ENCODE peak calls at places on chromosomes 13 and 19, in nine cellular contexts. J is heart right ventricle, M is MCF 10A, C is AG09309, Y is AG09319, U is Caco-2, F is neural crest cell, R is WTC11, Z is endothelial cell. H is an unnamed sample.
A peak's percentile ranks its signal among the peaks of the same experiment; 100 is the strongest.

GRCh38 chr19:28443361-28443760 is 769.6 kb downstream of the UQCRFS1 start:
- DNase-seq in J (no peak), M (no peak), C (no peak), Y (no peak), U (no peak), F (no peak), R (no peak), Z (no peak), H (no peak)

GRCh38 chr13:40680659-40681323 is 14.3 kb upstream of the FOXO1 start:
- DNase-seq in J (no peak), M (no peak), C (no peak), Y (no peak), U (no peak), F (no peak), R (peak; percentile 54), Z (no peak), H (no peak)

GRCh38 chr19:10505583-10506229 is 2.5 kb upstream of the KEAP1 start:
- DNase-seq in J (peak; percentile 75), M (peak; percentile 76), C (no peak), Y (no peak), U (peak; percentile 68), F (peak; percentile 76), R (peak; percentile 90), Z (peak; percentile 80), H (peak; percentile 79)

GRCh38 chr13:48110930-48111721 is 16.2 kb upstream of the MED4 start:
- DNase-seq in J (peak; percentile 39), M (no peak), C (no peak), Y (no peak), U (no peak), F (peak; percentile 13), R (no peak), Z (no peak), H (no peak)

GRCh38 chr19:3543150-3544053 is 4.4 kb downstream of the TEKTIP1 start:
- DNase-seq in J (peak; percentile 51), M (no peak), C (no peak), Y (no peak), U (no peak), F (no peak), R (no peak), Z (no peak), H (no peak)

GRCh38 chr19:54294539-54294938 is 13.6 kb upstream of the LILRB2 start:
- DNase-seq in J (no peak), M (no peak), C (no peak), Y (no peak), U (no peak), F (no peak), R (no peak), Z (no peak), H (no peak)

GRCh38 chr19:1265611-1266115 is 3.5 kb upstream of the CIRBP start:
- DNase-seq in J (peak; percentile 73), M (no peak), C (no peak), Y (no peak), U (no peak), F (no peak), R (no peak), Z (no peak), H (no peak)

GRCh38 chr19:2546128-2547032 is 70.5 kb downstream of the GADD45B start:
- DNase-seq in J (peak; percentile 84), M (no peak), C (no peak), Y (no peak), U (peak; percentile 42), F (peak; percentile 77), R (peak; percentile 67), Z (no peak), H (no peak)

GRCh38 chr13:114140909-114141255 is 8.5 kb upstream of the RASA3 start:
- DNase-seq in J (no peak), M (no peak), C (no peak), Y (no peak), U (no peak), F (no peak), R (peak; percentile 7), Z (no peak), H (no peak)

GRCh38 chr19:47255947-47256687 is at the start of gene CCDC9:
- DNase-seq in J (peak; percentile 95), M (peak; percentile 95), C (peak; percentile 84), Y (peak; percentile 92), U (peak; percentile 99), F (peak; percentile 90), R (peak; percentile 98), Z (peak; percentile 95), H (no peak)

GRCh38 chr19:38319421-38320258 is at the start of gene KCNK6:
- DNase-seq in J (peak; percentile 58), M (no peak), C (no peak), Y (no peak), U (peak; percentile 45), F (peak; percentile 16), R (peak; percentile 66), Z (peak; percentile 38), H (no peak)

GRCh38 chr13:42985312-42986175 is 6.5 kb downstream of the EPSTI1 start:
- DNase-seq in J (peak; percentile 29), M (peak; percentile 30), C (no peak), Y (no peak), U (peak; percentile 11), F (no peak), R (no peak), Z (no peak), H (no peak)

GRCh38 chr13:53200498-53201453 is 172.2 kb downstream of the OLFM4 start:
- DNase-seq in J (peak; percentile 48), M (no peak), C (no peak), Y (no peak), U (no peak), F (peak; percentile 87), R (peak; percentile 90), Z (peak; percentile 92), H (peak; percentile 72)

GRCh38 chr19:42199440-42200115 is 17.9 kb downstream of the DEDD2 start:
- DNase-seq in J (peak; percentile 50), M (peak; percentile 78), C (no peak), Y (no peak), U (no peak), F (no peak), R (peak; percentile 54), Z (no peak), H (peak; percentile 85)

GRCh38 chr19:5172859-5173577 is 167.6 kb downstream of the PTPRS start:
- DNase-seq in J (no peak), M (peak; percentile 95), C (peak; percentile 96), Y (peak; percentile 85), U (no peak), F (no peak), R (no peak), Z (no peak), H (no peak)

GRCh38 chr19:9040131-9040530 is 29.9 kb upstream of the MUC16 start:
- DNase-seq in J (no peak), M (no peak), C (no peak), Y (no peak), U (no peak), F (no peak), R (no peak), Z (no peak), H (no peak)

DNA sequence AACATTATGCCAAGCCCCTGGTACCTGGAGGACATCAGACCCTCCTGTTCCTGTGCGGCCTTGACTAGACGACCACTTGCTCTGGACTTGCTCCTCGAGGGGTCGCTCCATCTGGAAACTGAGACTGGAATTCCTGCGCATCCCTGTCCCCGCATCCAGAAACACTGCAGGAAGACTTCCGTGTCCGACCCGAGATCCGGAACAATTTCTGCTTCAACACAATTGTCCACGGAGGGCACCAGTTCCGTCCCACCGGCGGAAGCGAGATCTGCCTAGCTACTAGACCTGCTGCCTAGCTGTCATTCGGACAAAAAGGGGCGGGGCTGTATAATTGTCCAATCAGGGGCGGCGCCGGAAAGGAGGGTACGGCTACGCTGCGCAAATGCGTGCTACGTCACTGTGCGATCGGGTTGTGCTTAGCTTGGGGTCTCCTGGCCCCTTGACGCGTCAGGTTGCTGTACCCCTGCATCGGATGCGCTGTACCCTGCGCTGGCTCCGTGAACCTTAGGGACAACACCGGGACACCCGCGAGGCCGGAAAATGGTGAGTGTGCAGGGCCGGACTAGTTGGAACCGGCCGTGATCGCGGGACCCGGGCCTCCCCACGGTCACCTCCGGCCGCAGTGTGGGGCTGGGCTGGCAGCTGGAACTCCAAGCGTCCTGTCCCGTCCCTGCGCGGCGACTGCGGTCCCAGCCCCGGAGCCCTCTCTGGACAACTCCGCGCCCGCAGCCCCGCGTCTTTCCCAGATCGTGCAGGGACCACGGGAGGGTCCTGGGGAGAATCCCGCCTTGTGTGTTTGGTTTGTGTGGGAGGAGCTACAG is at the start of the genes ZNF490 and ZNF791:
- DNase-seq in J (peak; percentile 95), M (peak; percentile 99), C (peak; percentile 88), Y (peak; percentile 92), U (peak; percentile 96), F (peak; percentile 96), R (peak; percentile 97), Z (peak; percentile 96), H (peak; percentile 96)
- TF ChIP-seq CTCF in J (no peak), M (no peak), C (no peak), Y (no peak), U (no peak), F (no peak), R (no peak), Z (no peak), H (no peak)

GRCh38 chr19:17488593-17489391 is 18.5 kb downstream of the SLC27A1 start:
- DNase-seq in J (peak; percentile 51), M (peak; percentile 67), C (no peak), Y (no peak), U (peak; percentile 78), F (peak; percentile 57), R (peak; percentile 99), Z (peak; percentile 96), H (peak; percentile 88)
- TF ChIP-seq CTCF in J (no peak), M (no peak), C (no peak), Y (no peak), U (peak; percentile 24), F (peak; percentile 47), R (peak; percentile 30), Z (peak; percentile 61), H (peak; percentile 23)

GRCh38 chr19:18346091-18346490 is 5.7 kb downstream of the PGPEP1 start:
- DNase-seq in J (no peak), M (peak; percentile 72), C (no peak), Y (no peak), U (no peak), F (no peak), R (peak; percentile 31), Z (no peak), H (no peak)
- TF ChIP-seq CTCF in J (no peak), M (no peak), C (no peak), Y (no peak), U (no peak), F (peak; percentile 36), R (no peak), Z (no peak), H (no peak)

DNA sequence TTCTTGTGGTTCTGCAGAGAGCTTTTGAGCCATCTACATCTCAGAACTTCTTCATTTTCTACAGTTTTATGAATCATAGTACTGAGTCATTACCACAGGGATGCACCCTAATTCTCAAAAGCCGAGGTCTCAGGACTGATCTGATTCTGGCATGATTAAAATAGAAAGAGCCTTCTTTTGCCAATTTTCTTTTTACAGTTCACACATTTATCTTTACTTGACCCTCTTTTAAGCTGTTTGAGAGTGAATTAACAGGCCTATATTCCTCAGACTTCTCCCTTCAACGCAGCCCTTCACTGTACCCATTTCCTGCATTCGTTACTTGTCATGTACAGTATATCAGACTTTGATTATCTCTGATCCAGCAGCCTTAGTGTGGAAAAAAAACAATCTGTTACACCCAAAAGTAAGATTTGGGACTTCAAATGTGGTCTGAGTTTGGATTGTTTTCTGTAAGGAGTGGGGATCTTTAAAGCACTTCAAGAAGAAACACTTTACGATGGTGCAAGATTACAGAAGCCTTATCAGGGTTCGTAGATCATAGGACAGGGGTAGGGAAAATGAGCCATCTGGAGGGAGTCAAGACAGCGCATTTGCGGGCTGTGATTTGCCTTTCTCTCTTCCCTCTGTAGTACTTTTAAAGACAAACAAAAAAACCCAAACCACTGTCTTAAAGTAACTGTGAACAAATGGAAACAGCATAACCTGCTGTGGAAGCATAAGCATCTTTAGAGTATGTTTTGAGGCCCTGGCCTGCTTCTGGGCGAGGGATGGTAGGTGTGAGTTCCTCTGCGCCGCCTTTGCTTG is 15.3 kb upstream of the GPR183 start:
- DNase-seq in J (no peak), M (peak; percentile 60), C (peak; percentile 61), Y (peak; percentile 38), U (no peak), F (no peak), R (no peak), Z (no peak), H (peak; percentile 59)
- TF ChIP-seq CTCF in J (no peak), M (no peak), C (no peak), Y (no peak), U (no peak), F (no peak), R (no peak), Z (no peak), H (no peak)

H was measured in GM20000.